ENCODE peak calls at places on chromosomes 2 and 18, in eight cellular contexts. X, Q, R, E, S, J, V and T are unnamed samples.

GRCh38 chr2:162318280-162319222 is at the start of gene IFIH1:
- DNase-seq in E (peak; percentile 92), S (peak; percentile 85), J (peak; percentile 93), V (peak; percentile 58), X (peak; percentile 88), Q (peak; percentile 90), R (peak; percentile 67), T (peak; percentile 68)

GRCh38 chr18:43970656-43971055 is 693.4 kb upstream of the SYT4 start:
- DNase-seq in J (peak; percentile 21), V (no peak), Q (no peak), S (no peak), E (no peak), R (no peak), X (no peak), T (no peak)

GRCh38 chr2:216932806-216933579 is 73.1 kb upstream of the TNP1 start:
- DNase-seq in V (no peak), Q (no peak), X (no peak), S (no peak), E (no peak), R (no peak), J (no peak), T (no peak)

GRCh38 chr2:238524584-238524983 is 97.9 kb downstream of the ASB1 start:
- DNase-seq in R (no peak), E (no peak), J (no peak), S (no peak), V (no peak), X (no peak), Q (no peak), T (no peak)

GRCh38 chr2:34003795-34004194 is 404.7 kb upstream of the FAM98A start:
- DNase-seq in E (no peak), X (no peak), V (no peak), S (no peak), Q (no peak), R (no peak), J (no peak), T (no peak)

GRCh38 chr2:220064282-220065042 is 437.0 kb downstream of the SLC4A3 start:
- DNase-seq in E (no peak), Q (no peak), S (no peak), J (peak; percentile 13), X (no peak), V (no peak), R (no peak), T (no peak)

GRCh38 chr2:228065686-228066085 is 115.8 kb downstream of the SPHKAP start:
- DNase-seq in S (no peak), X (no peak), V (no peak), E (no peak), R (no peak), J (no peak), Q (no peak), T (no peak)

GRCh38 chr2:226772389-226773179 is 27.0 kb downstream of the IRS1 start:
- DNase-seq in Q (peak; percentile 53), R (no peak), S (no peak), E (peak; percentile 53), J (peak; percentile 68), X (no peak), V (no peak), T (no peak)

GRCh38 chr18:76518073-76518472 is 23.0 kb upstream of the ZNF516 start:
- DNase-seq in R (no peak), V (no peak), X (no peak), S (no peak), E (peak; percentile 34), Q (peak; percentile 30), J (peak; percentile 42), T (no peak)

DNA sequence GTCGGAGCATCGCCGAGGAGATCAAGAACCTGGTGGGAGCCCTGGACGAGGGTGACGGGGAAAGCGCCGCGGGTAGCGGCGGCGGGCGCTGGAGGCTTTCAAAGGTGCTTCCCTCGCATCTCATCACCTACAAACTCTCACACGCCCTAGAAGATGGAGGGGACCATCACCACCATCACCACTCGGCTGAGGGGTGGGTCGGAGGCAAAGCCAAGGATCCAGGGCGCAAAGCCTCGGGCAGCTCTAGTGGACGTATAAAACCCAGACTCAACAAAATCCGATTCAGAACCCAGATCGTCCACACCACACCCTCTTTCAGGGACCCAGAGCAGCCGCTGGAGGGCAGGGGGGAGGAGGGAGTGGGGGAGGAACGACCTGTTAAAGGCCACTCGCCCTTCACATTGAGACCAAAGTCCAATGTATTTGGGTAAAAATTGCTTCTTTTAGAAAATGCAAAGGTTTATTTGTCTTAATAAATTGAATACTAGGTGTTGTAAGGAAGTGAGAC is 1.5 kb downstream of the SOWAHC start:
- DNase-seq in S (peak; percentile 60), R (no peak), J (no peak), X (no peak), E (no peak), Q (no peak), V (no peak), T (no peak)
- TF ChIP-seq CTCF in S (peak; percentile 33), R (no peak), J (no peak), X (no peak), E (peak; percentile 15), Q (no peak), V (peak; percentile 27), T (peak; percentile 35)

GRCh38 chr2:143942486-143942885 is 577.4 kb downstream of the ZEB2 start:
- DNase-seq in J (no peak), X (no peak), V (no peak), E (no peak), S (no peak), Q (no peak), R (no peak), T (no peak)

GRCh38 chr2:143936758-143937562 is 583.0 kb downstream of the ZEB2 start:
- DNase-seq in R (peak; percentile 18), J (peak; percentile 38), E (peak; percentile 46), Q (peak; percentile 49), S (peak; percentile 58), V (no peak), X (peak; percentile 27), T (no peak)

GRCh38 chr2:143940720-143941119 is 579.2 kb downstream of the ZEB2 start:
- DNase-seq in X (no peak), S (no peak), E (no peak), J (no peak), Q (no peak), R (no peak), V (no peak), T (no peak)

GRCh38 chr2:143937563-143938346 is 582.2 kb downstream of the ZEB2 start:
- DNase-seq in S (no peak), J (peak; percentile 7), E (peak; percentile 13), X (no peak), V (no peak), R (no peak), Q (peak; percentile 11), T (no peak)

DNA sequence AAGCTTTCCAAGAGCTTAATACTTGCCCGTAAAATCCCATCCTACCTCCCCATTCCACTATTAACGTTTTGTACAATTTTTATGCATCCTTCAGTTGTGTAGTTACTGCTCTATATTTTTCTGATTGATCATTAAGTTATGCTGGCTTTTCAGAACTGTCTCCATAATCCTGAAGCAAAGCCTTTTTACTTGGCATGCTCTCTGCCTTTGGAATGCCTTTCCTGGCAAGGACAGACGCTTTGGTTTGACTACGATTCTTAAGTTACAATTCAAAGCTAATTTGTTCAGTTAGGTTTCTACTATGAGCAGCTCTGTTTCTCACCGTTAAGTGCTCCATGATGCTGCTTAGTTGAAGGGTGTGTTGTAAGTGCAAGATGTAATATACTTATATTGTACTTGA is 579.9 kb downstream of the ZEB2 start:
- DNase-seq in V (no peak), Q (peak; percentile 71), E (peak; percentile 65), R (no peak), J (peak; percentile 53), S (no peak), X (no peak), T (no peak)
- H3K4me3 ChIP-seq in V (peak overlapping the region; percentile 30), Q (no peak overlapping the region), E (no peak overlapping the region), R (no peak overlapping the region), J (no peak overlapping the region), S (no peak overlapping the region), X (no peak overlapping the region), T (no peak overlapping the region)

DNA sequence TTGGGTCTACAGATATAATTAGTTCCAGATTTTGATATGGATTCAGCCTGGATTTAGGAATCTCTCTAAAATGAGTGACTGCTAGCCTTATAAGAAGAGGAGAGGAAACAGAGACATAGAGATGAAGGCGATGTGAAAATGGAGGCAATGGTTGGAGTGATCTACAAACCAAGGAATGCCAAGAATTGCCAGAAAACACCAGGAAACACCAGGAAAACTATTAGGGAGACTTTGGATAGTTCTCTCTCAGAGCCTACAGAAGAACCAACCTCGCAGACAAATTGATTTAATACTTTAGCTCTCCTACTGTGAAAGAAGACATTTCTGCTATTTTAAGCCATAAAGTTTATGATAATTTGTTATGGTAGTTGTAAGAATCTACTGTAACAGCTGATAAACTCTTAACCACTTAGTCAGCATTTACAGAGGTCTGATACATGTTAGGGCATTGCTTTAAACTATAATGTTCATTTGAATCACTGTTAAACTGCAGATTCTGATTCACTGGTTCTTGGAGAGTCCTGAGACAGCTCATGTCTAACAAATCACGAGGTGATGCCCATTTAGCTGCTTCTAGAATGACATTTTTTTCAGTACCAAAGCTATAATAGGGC is 1702.6 kb upstream of the LRRTM1 start:
- DNase-seq in E (no peak), S (no peak), Q (no peak), R (no peak), V (no peak), J (no peak), X (no peak), T (no peak)
- TF ChIP-seq CTCF in E (no peak), S (no peak), Q (no peak), R (no peak), V (no peak), J (no peak), X (no peak), T (no peak)

GRCh38 chr2:65030933-65031332 is 25.3 kb upstream of the CEP68 start:
- DNase-seq in V (no peak), R (no peak), Q (no peak), E (no peak), S (no peak), X (no peak), J (no peak), T (no peak)
- H3K4me3 ChIP-seq in V (no peak overlapping the region), R (no peak overlapping the region), Q (no peak overlapping the region), E (no peak overlapping the region), S (peak overlapping the region; percentile 6), X (peak overlapping the region; percentile 18), J (no peak overlapping the region), T (no peak overlapping the region)

DNA sequence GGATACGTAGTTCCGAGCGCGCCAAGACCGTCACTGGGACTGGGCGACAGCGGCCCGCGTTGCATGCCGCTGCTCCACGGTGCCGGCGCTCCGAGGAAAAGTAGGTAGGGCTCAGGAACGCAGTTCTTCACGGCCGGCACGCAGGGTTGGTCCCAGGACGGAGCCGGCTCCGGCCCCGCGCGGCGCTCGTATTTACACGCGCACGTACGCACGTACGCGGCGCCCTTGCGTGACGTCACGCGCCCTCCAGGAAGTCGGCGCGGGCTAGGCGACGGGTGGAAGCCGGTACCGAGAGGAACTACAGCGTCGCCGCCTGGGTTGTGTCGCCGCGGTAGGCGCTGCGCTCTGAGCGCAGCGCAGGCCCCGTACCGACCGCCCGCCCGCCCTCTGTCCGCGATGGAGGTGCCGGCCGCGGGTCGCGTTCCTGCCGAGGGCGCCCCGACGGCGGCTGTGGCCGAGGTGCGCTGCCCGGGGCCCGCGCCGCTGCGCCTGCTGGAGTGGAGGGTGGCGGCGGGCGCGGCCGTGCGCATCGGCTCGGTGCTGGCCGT is at the start of gene CTDP1:
- DNase-seq in J (peak; percentile 95), E (peak; percentile 96), Q (peak; percentile 95), V (peak; percentile 78), S (peak; percentile 94), X (peak; percentile 96), R (peak; percentile 94), T (no peak)
- TF ChIP-seq CTCF in J (no peak), E (no peak), Q (no peak), V (no peak), S (no peak), X (no peak), R (peak; percentile 9), T (no peak)

GRCh38 chr2:73980566-73980965 is 4.1 kb upstream of the TET3 start:
- DNase-seq in Q (no peak), J (no peak), X (no peak), V (no peak), E (no peak), R (no peak), S (no peak), T (no peak)
- H3K4me3 ChIP-seq in Q (no peak overlapping the region), J (no peak overlapping the region), X (no peak overlapping the region), V (peak overlapping the region; percentile 64), E (no peak overlapping the region), R (peak overlapping the region; percentile 61), S (no peak overlapping the region), T (no peak overlapping the region)